ENCODE peak calls at places on chromosomes 16 and 17, in six cellular contexts. C is breast epithelium; P is M059J; G is globus pallidus; W is CD4-positive, alpha-beta memory T cell; X is lower leg skin. H is an unnamed sample.

GRCh38 chr17:73179878-73180277 is 13.0 kb upstream of the COG1 start:
- DNase-seq in W (no peak), C (no peak), G (no peak), X (no peak), P (no peak), H (no peak)

GRCh38 chr17:49223517-49224197 is 6.9 kb downstream of the PHOSPHO1 start:
- DNase-seq in W (peak; percentile 51), X (peak; percentile 91), G (no peak), C (no peak), P (peak; percentile 27), H (no peak)

GRCh38 chr17:28204751-28205150 is 114.2 kb upstream of the TMEM97 start:
- DNase-seq in W (no peak), C (no peak), X (no peak), P (peak; percentile 84), G (no peak), H (no peak)

GRCh38 chr17:27236710-27237315 is 57.1 kb upstream of the WSB1 start:
- DNase-seq in X (peak; percentile 95), C (peak; percentile 76), W (peak; percentile 72), G (peak; percentile 79), P (peak; percentile 63), H (peak; percentile 4)

GRCh38 chr17:60322056-60322387 is 69.9 kb downstream of the USP32 start:
- DNase-seq in C (no peak), P (no peak), W (no peak), G (no peak), X (no peak), H (no peak)

GRCh38 chr17:29376667-29377268 is 13.4 kb upstream of the TAOK1 start:
- DNase-seq in X (peak; percentile 58), W (no peak), C (no peak), G (peak; percentile 95), P (peak; percentile 80), H (peak; percentile 65)

GRCh38 chr17:8153550-8153956 is 1.3 kb upstream of the PER1 start:
- DNase-seq in C (peak; percentile 79), P (peak; percentile 96), X (peak; percentile 96), W (peak; percentile 71), G (peak; percentile 78), H (no peak)

GRCh38 chr17:49851387-49852291 is 3.8 kb upstream of the TAC4 start:
- DNase-seq in G (peak; percentile 24), P (peak; percentile 66), C (peak; percentile 40), X (peak; percentile 95), W (peak; percentile 79), H (no peak)

GRCh38 chr16:85626191-85626951 is 13.2 kb downstream of the GSE1 start:
- DNase-seq in C (no peak), W (no peak), X (no peak), P (no peak), G (no peak), H (no peak)

GRCh38 chr17:37608369-37609169 is 649 bp downstream of the SYNRG start:
- DNase-seq in G (peak; percentile 49), C (no peak), P (peak; percentile 55), X (no peak), W (peak; percentile 51), H (no peak)

GRCh38 chr17:49996495-49997255 is 1.7 kb upstream of the DLX3 start:
- DNase-seq in W (no peak), G (no peak), X (peak; percentile 92), C (no peak), P (peak; percentile 36), H (no peak)

GRCh38 chr16:80883816-80884215 is 79.4 kb upstream of the CDYL2 start:
- DNase-seq in G (no peak), X (no peak), P (no peak), C (no peak), W (no peak), H (no peak)

GRCh38 chr16:54282202-54282922 is 4.2 kb downstream of the IRX3 start:
- DNase-seq in W (no peak), P (no peak), C (peak; percentile 78), G (no peak), X (peak; percentile 88), H (no peak)

GRCh38 chr16:27428035-27428785 is 26.2 kb downstream of the IL21R start:
- DNase-seq in C (no peak), X (peak; percentile 82), G (no peak), P (no peak), W (no peak), H (no peak)

GRCh38 chr17:7883781-7884386 is 4.7 kb upstream of the CHD3 start:
- DNase-seq in C (no peak), W (peak; percentile 70), G (no peak), X (peak; percentile 73), P (no peak), H (no peak)

GRCh38 chr16:11309895-11310633 is 28.9 kb upstream of the PRM1 start:
- DNase-seq in P (peak; percentile 46), G (no peak), X (no peak), C (no peak), W (no peak), H (no peak)

GRCh38 chr16:56988948-56989945 is at the start of gene NLRC5:
- DNase-seq in W (peak; percentile 94), X (peak; percentile 97), G (peak; percentile 73), C (peak; percentile 65), P (peak; percentile 89), H (no peak)

GRCh38 chr17:9816472-9816871 is 5.4 kb downstream of the GSG1L2 start:
- DNase-seq in W (no peak), X (no peak), P (no peak), C (no peak), G (no peak), H (no peak)

GRCh38 chr17:71111460-71111859 is 942.1 kb downstream of the KCNJ2 start:
- DNase-seq in G (no peak), C (no peak), W (no peak), X (no peak), P (no peak), H (no peak)

GRCh38 chr17:57295526-57296023 is 39.3 kb downstream of the MSI2 start:
- DNase-seq in P (peak; percentile 69), X (no peak), G (no peak), C (no peak), W (no peak), H (no peak)

GRCh38 chr17:38568845-38569510 is 36.8 kb downstream of the SRCIN1 start:
- DNase-seq in P (no peak), X (no peak), C (no peak), G (peak; percentile 96), W (peak; percentile 24), H (peak; percentile 78)

GRCh38 chr16:31063843-31064611 is 10.0 kb downstream of the ZNF668 start:
- DNase-seq in W (peak; percentile 39), C (no peak), G (no peak), X (peak; percentile 84), P (no peak), H (no peak)

GRCh38 chr17:48055531-48056245 is 7.5 kb downstream of the NFE2L1 start:
- DNase-seq in G (no peak), C (no peak), W (no peak), P (peak; percentile 16), X (no peak), H (no peak)

GRCh38 chr16:764848-765487 is 4.4 kb downstream of the MSLN start:
- DNase-seq in W (no peak), P (no peak), C (no peak), X (no peak), G (no peak), H (no peak)

GRCh38 chr16:59113009-59113408 is 378.9 kb upstream of the GOT2 start:
- DNase-seq in P (no peak), G (no peak), C (no peak), W (no peak), X (no peak), H (no peak)

GRCh38 chr17:21511368-21512195 is 135.4 kb downstream of the KCNJ12 start:
- DNase-seq in G (peak; percentile 72), X (peak; percentile 96), W (peak; percentile 48), P (peak; percentile 75), C (peak; percentile 68), H (peak; percentile 33)

GRCh38 chr17:67244621-67245072 is 349 bp downstream of the HELZ start:
- DNase-seq in P (peak; percentile 8), W (peak; percentile 36), C (no peak), G (no peak), X (no peak), H (no peak)

GRCh38 chr17:65850486-65850885 is 289.0 kb upstream of the AXIN2 start:
- DNase-seq in C (no peak), P (peak; percentile 32), W (no peak), G (no peak), X (no peak), H (no peak)

GRCh38 chr16:73063854-73064226 is 15.9 kb upstream of the ZFHX3 start:
- DNase-seq in X (no peak), P (no peak), W (no peak), G (no peak), C (no peak), H (no peak)

GRCh38 chr16:72987480-72987901 is 60.4 kb downstream of the ZFHX3 start:
- DNase-seq in G (no peak), X (peak; percentile 42), P (no peak), C (peak; percentile 84), W (no peak), H (no peak)

GRCh38 chr16:80802129-80802528 is 2.3 kb downstream of the CDYL2 start:
- DNase-seq in G (no peak), C (no peak), X (no peak), P (no peak), W (no peak), H (no peak)

GRCh38 chr17:416293-417206 is 63.9 kb upstream of the RPH3AL start:
- DNase-seq in G (no peak), P (no peak), C (no peak), W (peak; percentile 71), X (no peak), H (no peak)

GRCh38 chr16:46731691-46732555 is 16.2 kb downstream of the MYLK3 start:
- DNase-seq in W (no peak), P (peak; percentile 24), G (no peak), C (no peak), X (peak; percentile 76), H (no peak)

GRCh38 chr17:4806770-4807533 is at the start of gene PLD2:
- DNase-seq in C (peak; percentile 79), X (peak; percentile 96), P (peak; percentile 77), W (peak; percentile 87), G (peak; percentile 84), H (peak; percentile 63)

GRCh38 chr17:34683390-34683789 is 104.0 kb downstream of the TMEM132E start:
- DNase-seq in P (no peak), C (no peak), G (no peak), W (no peak), X (peak; percentile 52), H (no peak)

GRCh38 chr17:18143044-18143936 is 34.7 kb downstream of the MYO15A start:
- DNase-seq in W (no peak), X (no peak), P (peak; percentile 27), C (no peak), G (no peak), H (no peak)

GRCh38 chr17:77528516-77529327 is 388.0 kb downstream of the SEC14L1 start:
- DNase-seq in G (no peak), W (no peak), P (no peak), X (no peak), C (no peak), H (peak; percentile 75)

GRCh38 chr17:45925311-45925710 is 31.0 kb downstream of the MAPT start:
- DNase-seq in G (no peak), W (no peak), C (no peak), P (no peak), X (no peak), H (no peak)